ENCODE peak calls at places on chromosomes 16 and 17, in nine cellular contexts. One of them, this sample, is unnamed.

GRCh38 chr16:49575352-49576172 is 202.0 kb downstream of the C16orf78 start:
- DNase-seq in A549: no peak
- DNase-seq in esophagus squamous epithelium: peak; percentile 17
- DNase-seq in transverse colon: peak; percentile 68
- DNase-seq in stomach: peak; percentile 35
- DNase-seq in tibial nerve: no peak
- DNase-seq in HCT116: no peak
- DNase-seq in ovary: no peak
- DNase-seq in K562: no peak
- DNase-seq in this sample: peak; percentile 31

GRCh38 chr17:82229686-82230626 is 1.1 kb downstream of the SLC16A3 start:
- DNase-seq in A549: no peak
- DNase-seq in esophagus squamous epithelium: no peak
- DNase-seq in transverse colon: peak; percentile 27
- DNase-seq in stomach: no peak
- DNase-seq in tibial nerve: no peak
- DNase-seq in HCT116: no peak
- DNase-seq in ovary: no peak
- DNase-seq in K562: no peak
- DNase-seq in this sample: peak; percentile 87

GRCh38 chr16:22814330-22815105 is 556 bp downstream of the HS3ST2 start:
- DNase-seq in A549: no peak
- DNase-seq in esophagus squamous epithelium: no peak
- DNase-seq in transverse colon: no peak
- DNase-seq in stomach: no peak
- DNase-seq in tibial nerve: no peak
- DNase-seq in HCT116: no peak
- DNase-seq in ovary: no peak
- DNase-seq in K562: no peak
- DNase-seq in this sample: no peak

GRCh38 chr16:25786748-25787147 is 95.0 kb downstream of the HS3ST4 start:
- DNase-seq in A549: no peak
- DNase-seq in esophagus squamous epithelium: no peak
- DNase-seq in transverse colon: no peak
- DNase-seq in stomach: no peak
- DNase-seq in tibial nerve: no peak
- DNase-seq in HCT116: no peak
- DNase-seq in ovary: no peak
- DNase-seq in K562: no peak
- DNase-seq in this sample: no peak

GRCh38 chr17:62705781-62706597 is 78.5 kb downstream of the MRC2 start:
- DNase-seq in A549: no peak
- DNase-seq in esophagus squamous epithelium: no peak
- DNase-seq in transverse colon: no peak
- DNase-seq in stomach: no peak
- DNase-seq in tibial nerve: no peak
- DNase-seq in HCT116: no peak
- DNase-seq in ovary: no peak
- DNase-seq in K562: no peak
- DNase-seq in this sample: no peak

GRCh38 chr17:63274156-63274555 is 171.9 kb downstream of the CYB561 start:
- DNase-seq in A549: no peak
- DNase-seq in esophagus squamous epithelium: no peak
- DNase-seq in transverse colon: no peak
- DNase-seq in stomach: no peak
- DNase-seq in tibial nerve: no peak
- DNase-seq in HCT116: peak; percentile 32
- DNase-seq in ovary: no peak
- DNase-seq in K562: no peak
- DNase-seq in this sample: no peak

GRCh38 chr17:77036136-77036840 is 104.5 kb upstream of the SEC14L1 start:
- DNase-seq in A549: no peak
- DNase-seq in esophagus squamous epithelium: no peak
- DNase-seq in transverse colon: no peak
- DNase-seq in stomach: no peak
- DNase-seq in tibial nerve: no peak
- DNase-seq in HCT116: no peak
- DNase-seq in ovary: no peak
- DNase-seq in K562: no peak
- DNase-seq in this sample: no peak

GRCh38 chr17:19747829-19748806 is at the start of gene ALDH3A1:
- DNase-seq in A549: peak; percentile 83
- DNase-seq in esophagus squamous epithelium: no peak
- DNase-seq in transverse colon: peak; percentile 58
- DNase-seq in stomach: peak; percentile 89
- DNase-seq in tibial nerve: no peak
- DNase-seq in HCT116: no peak
- DNase-seq in ovary: no peak
- DNase-seq in K562: no peak
- DNase-seq in this sample: no peak

GRCh38 chr17:45222994-45223540 is 1.4 kb downstream of the FMNL1 start:
- DNase-seq in A549: no peak
- DNase-seq in esophagus squamous epithelium: no peak
- DNase-seq in transverse colon: no peak
- DNase-seq in stomach: no peak
- DNase-seq in tibial nerve: no peak
- DNase-seq in HCT116: no peak
- DNase-seq in ovary: no peak
- DNase-seq in K562: no peak
- DNase-seq in this sample: no peak

GRCh38 chr17:45224671-45225050 is 3.0 kb downstream of the FMNL1 start:
- DNase-seq in A549: no peak
- DNase-seq in esophagus squamous epithelium: no peak
- DNase-seq in transverse colon: no peak
- DNase-seq in stomach: no peak
- DNase-seq in tibial nerve: no peak
- DNase-seq in HCT116: no peak
- DNase-seq in ovary: no peak
- DNase-seq in K562: no peak
- DNase-seq in this sample: no peak

GRCh38 chr17:45222273-45222993 is 748 bp downstream of the FMNL1 start:
- DNase-seq in A549: no peak
- DNase-seq in esophagus squamous epithelium: no peak
- DNase-seq in transverse colon: no peak
- DNase-seq in stomach: no peak
- DNase-seq in tibial nerve: no peak
- DNase-seq in HCT116: no peak
- DNase-seq in ovary: no peak
- DNase-seq in K562: peak; percentile 79
- DNase-seq in this sample: no peak

GRCh38 chr17:45225051-45225700 is 3.5 kb downstream of the FMNL1 start:
- DNase-seq in A549: no peak
- DNase-seq in esophagus squamous epithelium: no peak
- DNase-seq in transverse colon: no peak
- DNase-seq in stomach: no peak
- DNase-seq in tibial nerve: no peak
- DNase-seq in HCT116: no peak
- DNase-seq in ovary: no peak
- DNase-seq in K562: no peak
- DNase-seq in this sample: no peak

DNA sequence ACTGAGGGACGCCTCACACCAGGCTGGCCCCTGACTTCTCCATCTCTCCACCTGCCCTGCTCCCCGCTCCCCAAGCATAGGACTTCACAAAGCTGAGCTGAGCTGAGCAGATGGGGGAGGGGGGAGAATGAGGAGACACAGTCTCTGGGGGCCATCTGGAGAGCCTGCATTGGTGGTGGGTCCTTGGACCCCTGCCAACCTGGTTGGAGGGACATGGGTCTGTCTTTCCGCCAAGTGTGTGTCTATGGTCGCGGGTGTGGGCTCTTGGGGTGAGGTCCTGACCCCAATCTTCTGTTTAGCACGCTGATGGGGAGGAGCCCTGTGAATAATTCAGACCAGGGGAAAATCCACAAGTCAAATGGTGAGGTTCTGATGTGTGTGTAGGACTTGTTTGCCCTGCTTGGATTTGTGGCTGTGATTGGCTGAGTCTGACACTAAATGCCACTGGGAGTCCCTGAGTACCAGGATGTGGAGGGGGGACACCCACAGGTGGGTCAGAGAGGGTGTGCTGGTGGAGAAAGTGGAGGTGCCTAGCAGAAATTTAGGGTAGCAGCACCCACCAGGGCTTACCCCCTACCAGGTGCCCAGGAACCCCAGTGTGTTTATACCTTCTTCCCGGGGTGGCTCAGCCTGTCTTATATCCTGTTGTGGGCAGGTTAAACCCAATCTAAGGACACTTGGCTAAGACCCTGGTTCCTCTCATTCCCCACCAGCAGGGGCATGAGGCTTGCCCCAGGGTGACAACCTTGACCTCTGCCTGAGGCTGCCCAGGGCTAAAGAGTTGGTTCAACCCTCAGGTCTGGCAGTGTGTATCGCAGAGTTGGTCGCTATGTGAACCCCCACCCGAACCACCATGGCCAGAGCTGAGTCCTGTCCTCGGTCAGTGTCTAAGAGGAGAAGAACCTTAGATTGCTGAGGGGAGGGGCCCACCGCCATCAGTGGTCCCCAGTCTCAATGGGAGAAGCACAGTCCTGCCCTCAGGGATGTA is 2.1 kb downstream of the FMNL1 start:
- DNase-seq in A549: no peak
- DNase-seq in esophagus squamous epithelium: no peak
- DNase-seq in transverse colon: no peak
- DNase-seq in stomach: no peak
- DNase-seq in tibial nerve: no peak
- DNase-seq in HCT116: no peak
- DNase-seq in ovary: no peak
- DNase-seq in K562: no peak
- DNase-seq in this sample: no peak
- H3K4me3 ChIP-seq in A549: peak overlapping the region; percentile 97
- H3K4me3 ChIP-seq in esophagus squamous epithelium: peak overlapping the region; percentile 40
- H3K4me3 ChIP-seq in transverse colon: no peak overlapping the region
- H3K4me3 ChIP-seq in stomach: peak overlapping the region; percentile 56
- H3K4me3 ChIP-seq in tibial nerve: peak overlapping the region; percentile 60
- H3K4me3 ChIP-seq in HCT116: no peak overlapping the region
- H3K4me3 ChIP-seq in ovary: no peak overlapping the region
- H3K4me3 ChIP-seq in K562: peak overlapping the region; percentile 61
- H3K4me3 ChIP-seq in this sample: no peak overlapping the region

DNA sequence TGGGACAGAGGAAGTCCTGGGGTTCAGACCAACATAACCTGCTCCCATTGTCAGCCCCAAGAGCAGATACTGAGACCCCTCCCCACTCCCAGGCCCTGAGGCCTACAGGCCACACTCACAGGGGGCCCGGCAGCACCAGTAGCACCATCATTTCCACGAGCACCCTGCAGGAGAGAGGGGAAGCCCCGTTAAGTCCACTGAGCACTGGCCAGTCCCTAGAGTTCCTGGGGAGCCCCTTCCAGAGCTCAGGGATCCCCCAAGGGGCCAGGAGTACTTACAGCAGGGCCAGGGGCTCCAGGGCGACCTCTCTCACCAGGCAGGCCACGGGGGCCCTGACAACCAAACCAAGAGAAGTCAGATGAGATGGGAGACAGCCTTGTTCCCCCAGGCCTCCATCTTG is 5.4 kb downstream of the COL1A1 start:
- DNase-seq in A549: no peak
- DNase-seq in esophagus squamous epithelium: no peak
- DNase-seq in transverse colon: no peak
- DNase-seq in stomach: no peak
- DNase-seq in tibial nerve: no peak
- DNase-seq in HCT116: no peak
- DNase-seq in ovary: no peak
- DNase-seq in K562: no peak
- DNase-seq in this sample: no peak
- TF ChIP-seq POLR2A in A549: no peak
- TF ChIP-seq POLR2A in esophagus squamous epithelium: no peak
- TF ChIP-seq POLR2A in transverse colon: no peak
- TF ChIP-seq POLR2A in stomach: no peak
- TF ChIP-seq POLR2A in tibial nerve: no peak
- TF ChIP-seq POLR2A in HCT116: no peak
- TF ChIP-seq POLR2A in ovary: no peak
- TF ChIP-seq POLR2A in K562: no peak
- TF ChIP-seq POLR2A in this sample: no peak

DNA sequence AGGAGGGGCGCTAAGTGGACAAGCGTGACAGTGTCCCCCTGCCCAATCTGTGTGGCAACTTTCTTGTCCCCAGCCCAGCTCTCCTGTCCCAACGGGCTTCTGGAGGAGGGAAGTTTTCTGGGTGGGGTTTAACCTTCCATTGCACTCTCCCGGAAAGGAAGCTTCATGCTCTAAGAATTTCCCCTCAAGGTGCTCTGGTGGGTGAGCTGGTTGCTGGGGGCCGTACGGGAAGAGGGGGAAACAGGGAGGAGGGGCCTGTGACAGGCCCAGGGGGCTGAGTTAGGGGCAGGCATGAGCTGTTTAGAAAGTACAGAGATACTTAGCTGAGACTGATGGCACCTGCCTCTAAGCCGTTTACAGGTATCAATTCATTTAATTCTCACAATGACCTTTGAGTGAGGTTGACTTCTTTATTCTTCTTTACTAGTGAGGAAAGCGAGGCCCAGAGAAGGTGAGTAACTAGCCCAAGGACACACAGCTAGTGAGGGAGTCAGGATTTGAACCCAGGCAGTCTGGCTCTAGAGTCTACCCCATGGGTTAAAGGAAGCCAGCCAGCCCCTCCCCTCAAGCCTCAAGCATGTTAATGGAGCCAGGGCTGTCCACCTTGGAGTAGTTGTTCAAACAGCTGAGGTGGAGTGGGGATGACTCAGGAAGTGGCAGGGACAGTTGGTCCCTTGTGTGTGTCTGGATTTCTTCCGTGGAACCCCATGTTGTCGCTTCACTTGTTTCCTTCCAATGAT is 18.9 kb downstream of the ADGRG1 start:
- DNase-seq in A549: no peak
- DNase-seq in esophagus squamous epithelium: no peak
- DNase-seq in transverse colon: no peak
- DNase-seq in stomach: no peak
- DNase-seq in tibial nerve: no peak
- DNase-seq in HCT116: no peak
- DNase-seq in ovary: no peak
- DNase-seq in K562: no peak
- DNase-seq in this sample: no peak
- H3K4me3 ChIP-seq in A549: no peak overlapping the region
- H3K4me3 ChIP-seq in esophagus squamous epithelium: no peak overlapping the region
- H3K4me3 ChIP-seq in transverse colon: no peak overlapping the region
- H3K4me3 ChIP-seq in stomach: no peak overlapping the region
- H3K4me3 ChIP-seq in tibial nerve: no peak overlapping the region
- H3K4me3 ChIP-seq in HCT116: no peak overlapping the region
- H3K4me3 ChIP-seq in ovary: no peak overlapping the region
- H3K4me3 ChIP-seq in K562: no peak overlapping the region
- H3K4me3 ChIP-seq in this sample: no peak overlapping the region

GRCh38 chr17:78771758-78772382 is 10.2 kb downstream of the CYTH1 start:
- DNase-seq in A549: no peak
- DNase-seq in esophagus squamous epithelium: no peak
- DNase-seq in transverse colon: no peak
- DNase-seq in stomach: no peak
- DNase-seq in tibial nerve: no peak
- DNase-seq in HCT116: no peak
- DNase-seq in ovary: no peak
- DNase-seq in K562: no peak
- DNase-seq in this sample: no peak

GRCh38 chr17:78777886-78778285 is 4.2 kb downstream of the CYTH1 start:
- DNase-seq in A549: no peak
- DNase-seq in esophagus squamous epithelium: no peak
- DNase-seq in transverse colon: no peak
- DNase-seq in stomach: no peak
- DNase-seq in tibial nerve: no peak
- DNase-seq in HCT116: no peak
- DNase-seq in ovary: no peak
- DNase-seq in K562: no peak
- DNase-seq in this sample: no peak

GRCh38 chr17:78774456-78774855 is 7.6 kb downstream of the CYTH1 start:
- DNase-seq in A549: no peak
- DNase-seq in esophagus squamous epithelium: no peak
- DNase-seq in transverse colon: no peak
- DNase-seq in stomach: no peak
- DNase-seq in tibial nerve: no peak
- DNase-seq in HCT116: no peak
- DNase-seq in ovary: no peak
- DNase-seq in K562: no peak
- DNase-seq in this sample: no peak

GRCh38 chr17:78779848-78780247 is 2.2 kb downstream of the CYTH1 start:
- DNase-seq in A549: no peak
- DNase-seq in esophagus squamous epithelium: no peak
- DNase-seq in transverse colon: peak; percentile 65
- DNase-seq in stomach: no peak
- DNase-seq in tibial nerve: no peak
- DNase-seq in HCT116: no peak
- DNase-seq in ovary: no peak
- DNase-seq in K562: no peak
- DNase-seq in this sample: no peak

DNA sequence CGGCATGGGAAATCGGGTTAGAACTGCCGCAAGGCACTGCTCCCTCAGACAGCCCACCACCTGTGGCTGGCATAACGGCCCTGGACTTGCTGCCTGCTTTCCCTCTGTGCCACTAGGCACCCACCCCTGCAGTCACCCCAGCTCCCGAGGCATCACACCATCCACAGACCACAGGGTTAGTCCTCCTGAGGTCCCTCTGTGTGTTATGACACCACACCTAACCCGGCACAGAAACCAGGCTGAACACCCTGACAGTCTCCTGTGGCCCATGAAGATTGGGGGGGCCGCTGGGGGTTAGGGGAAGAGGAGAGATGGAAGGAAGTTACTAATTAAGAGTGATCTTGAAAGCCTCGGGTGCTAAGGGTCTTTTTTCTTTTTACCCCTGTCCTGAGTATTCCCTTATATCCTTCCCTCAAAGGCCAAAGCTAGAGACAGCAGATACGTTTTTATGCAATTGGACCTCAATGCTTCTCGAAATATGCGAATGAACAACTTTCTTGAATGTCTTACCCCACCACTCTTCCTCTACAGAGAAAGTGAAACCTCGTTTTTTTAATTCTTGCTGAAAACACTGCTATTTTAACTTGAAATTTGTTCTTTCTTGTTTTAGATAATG is 7.0 kb downstream of the CYTH1 start:
- DNase-seq in A549: no peak
- DNase-seq in esophagus squamous epithelium: no peak
- DNase-seq in transverse colon: peak; percentile 55
- DNase-seq in stomach: no peak
- DNase-seq in tibial nerve: no peak
- DNase-seq in HCT116: no peak
- DNase-seq in ovary: no peak
- DNase-seq in K562: no peak
- DNase-seq in this sample: no peak
- TF ChIP-seq POLR2A in A549: no peak
- TF ChIP-seq POLR2A in esophagus squamous epithelium: no peak
- TF ChIP-seq POLR2A in transverse colon: no peak
- TF ChIP-seq POLR2A in stomach: no peak
- TF ChIP-seq POLR2A in tibial nerve: no peak
- TF ChIP-seq POLR2A in HCT116: no peak
- TF ChIP-seq POLR2A in ovary: no peak
- TF ChIP-seq POLR2A in K562: no peak
- TF ChIP-seq POLR2A in this sample: no peak

This sample was measured in lower leg skin.